ENCODE peak calls at places on chromosomes 5 and 9, in ten cellular contexts. O is lower leg skin; H is HCT116; L is T-helper 17 cell; C is stimulated activated CD4-positive, alpha-beta T cell treated with anti-CD3 and anti-CD28 coated beads, Interleukin-1b, Interleukin-23, amount 100 ng/mL, for 48 hours; T is colonic mucosa; J is fibroblast of pulmonary artery; W is uterus; Q is AG09309; P is activated CD4-positive, alpha-beta T cell treated with anti-CD3 and anti-CD28 coated beads, Interleukin-2, amount 10 ng/mL, durations not matched to agents 7 days and 5 days. M is an unnamed sample.

GRCh38 chr9:120265791-120266190 is 314.2 kb downstream of the CDK5RAP2 start:
- DNase-seq in H (no peak), C (no peak), Q (no peak), P (no peak), J (peak), O (no peak), W (no peak), T (no peak), L (no peak), M (no peak)

GRCh38 chr5:143108498-143109128 is 294.9 kb downstream of the NR3C1 start:
- DNase-seq in T (peak), O (no peak), J (no peak), P (no peak), L (no peak), C (no peak), H (no peak), Q (no peak), W (no peak), M (no peak)

GRCh38 chr5:142584843-142585242 is 101.0 kb downstream of the FGF1 start:
- DNase-seq in L (no peak), T (no peak), H (no peak), W (no peak), O (no peak), P (no peak), C (no peak), Q (no peak), J (no peak), M (no peak)

GRCh38 chr9:130292104-130292503 is 26.5 kb downstream of the HMCN2 start:
- DNase-seq in P (no peak), J (peak), H (no peak), Q (peak), O (no peak), C (no peak), L (no peak), T (no peak), W (peak), M (no peak)

GRCh38 chr9:74742176-74742575 is 145.5 kb downstream of the TRPM6 start:
- DNase-seq in P (no peak), H (no peak), Q (no peak), W (no peak), C (no peak), J (no peak), O (no peak), T (no peak), L (no peak), M (no peak)

GRCh38 chr5:145407300-145408047 is 427.7 kb downstream of the PRELID2 start:
- DNase-seq in C (no peak), J (no peak), O (no peak), L (no peak), T (no peak), Q (no peak), P (no peak), W (no peak), H (no peak), M (no peak)

GRCh38 chr5:149749481-149750365 is 19.6 kb downstream of the PPARGC1B start:
- DNase-seq in Q (no peak), H (no peak), P (no peak), L (no peak), C (no peak), J (peak), W (no peak), T (no peak), O (no peak), M (no peak)

GRCh38 chr9:87742813-87743428 is 17.0 kb downstream of the CTSL start:
- DNase-seq in C (no peak), O (no peak), J (no peak), L (no peak), P (no peak), W (no peak), H (no peak), T (no peak), Q (no peak), M (no peak)

GRCh38 chr9:125580701-125581286 is 126.2 kb downstream of the MAPKAP1 start:
- DNase-seq in C (no peak), T (no peak), J (no peak), L (no peak), H (no peak), P (no peak), Q (no peak), W (no peak), O (no peak), M (no peak)

GRCh38 chr9:134065720-134066419 is 2.0 kb downstream of the BRD3 start:
- DNase-seq in P (peak), T (peak), J (peak), W (peak), L (no peak), C (peak), Q (peak), O (peak), H (no peak), M (no peak)

GRCh38 chr5:109186759-109187158 is 223.0 kb downstream of the PJA2 start:
- DNase-seq in P (no peak), H (no peak), O (no peak), W (no peak), L (no peak), C (no peak), J (no peak), T (peak), Q (no peak), M (no peak)

GRCh38 chr9:37918665-37919165 is 14.8 kb upstream of the SLC25A51 start:
- DNase-seq in H (no peak), O (peak), P (no peak), C (no peak), T (no peak), W (no peak), J (no peak), Q (no peak), L (no peak), M (no peak)

M was measured in AG09319.